ENCODE peak calls at places on chromosomes 11 and 22, in eight cellular contexts. I, G, N, M, P, S, K and V are unnamed samples.

GRCh38 chr11:57378166-57378565 is 2.8 kb downstream of the PRG3 start:
- DNase-seq in M (no peak), I (no peak), S (no peak), G (no peak), P (no peak), K (no peak), N (no peak), V (no peak)

GRCh38 chr11:2777396-2777795 is 77.6 kb upstream of the KCNQ1OT1 start:
- DNase-seq in I (peak), P (no peak), G (peak), S (no peak), N (no peak), M (peak), K (peak), V (no peak)

GRCh38 chr11:132620423-132620822 is 911.9 kb downstream of the OPCML start:
- DNase-seq in G (no peak), P (no peak), S (no peak), K (no peak), N (no peak), M (peak), I (no peak), V (no peak)

GRCh38 chr11:13778345-13778744 is 109.9 kb downstream of the FAR1 start:
- DNase-seq in M (no peak), I (no peak), K (no peak), P (no peak), N (no peak), G (no peak), S (no peak), V (no peak)

GRCh38 chr11:127003260-127003981 is 2.9 kb upstream of the KIRREL3 start:
- DNase-seq in M (peak), I (no peak), K (peak), G (peak), P (no peak), S (no peak), N (no peak), V (no peak)

GRCh38 chr22:44347549-44347948 is 34.8 kb upstream of the SHISAL1 start:
- DNase-seq in P (no peak), K (no peak), M (no peak), N (no peak), G (no peak), S (no peak), I (no peak), V (no peak)

GRCh38 chr22:26835929-26836528 is 178.6 kb downstream of the MIAT start:
- DNase-seq in P (peak), I (no peak), G (no peak), S (no peak), M (peak), K (peak), N (peak), V (no peak)

GRCh38 chr22:46417268-46417580 is 81.7 kb downstream of the TRMU start:
- DNase-seq in P (no peak), S (no peak), I (no peak), G (no peak), M (no peak), K (no peak), N (no peak), V (no peak)

GRCh38 chr22:37972527-37972926 is 11.8 kb downstream of the SOX10 start:
- DNase-seq in I (no peak), G (peak), P (no peak), M (peak), N (no peak), S (no peak), K (no peak), V (no peak)

GRCh38 chr11:59802639-59803176 is 7.9 kb downstream of the MRPL16 start:
- DNase-seq in M (peak), K (peak), I (no peak), P (no peak), S (peak), N (peak), G (no peak), V (no peak)

GRCh38 chr22:37802310-37803194 is 5.2 kb upstream of the GCAT start:
- DNase-seq in I (no peak), M (peak), P (peak), K (peak), G (peak), S (no peak), N (no peak), V (no peak)

GRCh38 chr11:104219081-104219480 is 55.1 kb upstream of the PDGFD start:
- DNase-seq in G (no peak), N (no peak), P (no peak), I (peak), K (no peak), M (no peak), S (no peak), V (no peak)

GRCh38 chr22:17496843-17497242 is 66.5 kb upstream of the SLC25A18 start:
- DNase-seq in N (no peak), P (no peak), G (no peak), K (no peak), S (no peak), I (no peak), M (no peak), V (no peak)

GRCh38 chr22:20952544-20953341 is 14.3 kb upstream of the AIFM3 start:
- DNase-seq in I (no peak), M (no peak), K (no peak), N (no peak), P (no peak), S (no peak), G (no peak), V (no peak)

GRCh38 chr11:128407962-128408361 is 179.4 kb downstream of the ETS1 start:
- DNase-seq in P (no peak), I (no peak), M (peak), K (no peak), G (no peak), S (no peak), N (peak), V (no peak)

GRCh38 chr11:114316980-114317675 is 20.9 kb downstream of the NNMT start:
- DNase-seq in N (peak), P (no peak), K (no peak), G (no peak), I (no peak), M (peak), S (no peak), V (no peak)

GRCh38 chr11:82996966-82997606 is 74.6 kb downstream of the RAB30 start:
- DNase-seq in G (no peak), M (no peak), K (no peak), P (no peak), N (no peak), I (no peak), S (no peak), V (no peak)

GRCh38 chr11:75029836-75030631 is 41.3 kb downstream of the NEU3 start:
- DNase-seq in N (peak), G (no peak), S (no peak), P (no peak), K (peak), I (no peak), M (no peak), V (no peak)

GRCh38 chr11:68446046-68446725 is 14.4 kb upstream of the PPP6R3 start:
- DNase-seq in N (no peak), K (no peak), S (no peak), I (no peak), P (no peak), G (no peak), M (no peak), V (no peak)

GRCh38 chr22:19522881-19523239 is 1.4 kb downstream of the CLDN5 start:
- DNase-seq in G (no peak), I (no peak), M (no peak), N (no peak), P (no peak), S (no peak), K (no peak), V (no peak)
- H3K4me3 ChIP-seq in G (peak), I (peak), M (peak), N (peak), P (peak), S (peak), K (no peak), V (peak)

DNA sequence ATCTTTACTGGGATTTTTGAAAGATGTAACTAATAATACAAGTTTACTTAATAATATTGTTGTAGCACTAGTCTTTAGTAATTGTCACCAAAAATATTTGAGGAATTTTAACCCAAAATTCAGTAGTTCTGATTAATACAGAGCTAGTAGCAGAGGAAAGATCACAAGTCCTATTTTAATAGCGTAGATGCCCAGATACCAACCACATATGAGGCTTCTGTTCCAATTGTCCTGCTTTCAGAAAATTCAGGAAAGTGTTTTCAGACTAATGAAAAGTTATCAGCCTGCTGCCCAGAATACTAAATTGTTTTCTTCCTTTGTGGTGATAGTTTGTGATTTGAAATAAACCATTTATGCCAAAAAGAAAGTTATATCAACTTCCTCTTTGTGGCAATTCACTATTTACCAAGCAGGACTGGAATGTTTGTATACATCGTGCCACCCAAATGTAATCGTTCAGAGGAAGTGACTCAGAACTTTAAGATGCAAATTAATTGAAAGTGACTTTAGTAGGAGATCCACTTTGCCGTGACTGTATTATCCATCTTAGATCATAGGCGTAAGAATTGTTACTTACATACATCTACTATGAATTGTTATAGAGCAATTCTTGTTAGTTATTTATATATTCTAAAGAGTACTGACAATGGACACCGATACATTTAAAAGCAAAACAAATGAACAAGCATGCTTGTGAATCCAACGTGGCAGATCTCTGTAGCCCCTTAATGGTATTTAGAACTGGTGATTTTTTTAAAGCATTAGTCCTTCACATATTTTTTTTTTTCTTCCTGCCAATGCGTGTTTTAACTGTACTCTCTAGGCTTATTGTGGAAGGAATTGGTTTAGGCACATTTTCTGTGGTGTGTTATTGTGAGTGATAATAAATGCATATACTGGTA is 231.0 kb downstream of the DDX10 start:
- DNase-seq in S (no peak), N (no peak), K (no peak), P (no peak), G (no peak), I (no peak), M (peak), V (no peak)
- H3K4me3 ChIP-seq in S (no peak), N (no peak), K (no peak), P (no peak), G (no peak), I (no peak), M (no peak), V (no peak)

GRCh38 chr11:62882811-62883496 is 2.3 kb downstream of the SLC3A2 start:
- DNase-seq in N (no peak), P (no peak), K (no peak), M (no peak), I (no peak), G (no peak), S (no peak), V (no peak)
- H3K4me3 ChIP-seq in N (peak), P (peak), K (peak), M (peak), I (peak), G (peak), S (peak), V (peak)

GRCh38 chr11:64694026-64694755 is 28.8 kb downstream of the NRXN2 start:
- DNase-seq in N (no peak), G (no peak), I (no peak), S (no peak), K (no peak), P (no peak), M (no peak), V (no peak)

GRCh38 chr11:64696045-64696444 is 27.0 kb downstream of the NRXN2 start:
- DNase-seq in I (no peak), K (no peak), S (no peak), G (no peak), P (no peak), N (no peak), M (no peak), V (no peak)

GRCh38 chr11:64695548-64695947 is 27.4 kb downstream of the NRXN2 start:
- DNase-seq in K (no peak), G (no peak), M (no peak), N (no peak), I (no peak), P (no peak), S (no peak), V (no peak)

GRCh38 chr11:64692764-64693331 is 30.1 kb downstream of the NRXN2 start:
- DNase-seq in K (no peak), G (no peak), M (no peak), I (no peak), N (no peak), P (no peak), S (no peak), V (no peak)

GRCh38 chr11:64694821-64695365 is 28.1 kb downstream of the NRXN2 start:
- DNase-seq in N (no peak), I (no peak), G (no peak), M (no peak), K (no peak), S (no peak), P (no peak), V (no peak)
- H3K4me3 ChIP-seq in N (no peak), I (no peak), G (no peak), M (no peak), K (no peak), S (no peak), P (no peak), V (no peak)

DNA sequence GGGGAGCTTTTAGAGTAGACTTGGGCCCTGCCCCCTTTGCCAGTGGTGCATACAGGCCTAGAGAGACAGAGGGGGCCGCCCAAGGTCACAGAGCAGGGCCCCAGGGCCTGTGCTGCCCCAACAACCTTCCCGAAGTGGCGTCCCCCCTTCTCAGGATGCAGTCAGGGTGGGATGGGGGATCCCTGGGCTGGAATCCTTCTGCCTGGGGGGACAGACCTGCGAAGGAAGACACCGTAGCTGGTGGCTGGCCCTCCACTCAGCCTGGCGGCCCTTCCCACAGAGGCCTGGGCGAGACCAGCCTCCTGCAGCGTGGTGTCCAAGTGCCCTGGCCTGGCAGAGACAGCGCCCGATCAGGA is 14.4 kb upstream of the EHD1 start:
- DNase-seq in S (no peak), P (no peak), K (no peak), M (no peak), N (no peak), G (no peak), I (no peak), V (no peak)
- H3K4me3 ChIP-seq in S (no peak), P (peak), K (no peak), M (no peak), N (no peak), G (no peak), I (no peak), V (no peak)

GRCh38 chr11:112178428-112178827 is 3.1 kb downstream of the BCO2 start:
- DNase-seq in K (no peak), G (no peak), I (no peak), N (no peak), P (no peak), M (no peak), S (no peak), V (no peak)

GRCh38 chr11:112175596-112175947 is 260 bp downstream of the BCO2 start:
- DNase-seq in S (no peak), G (no peak), N (no peak), K (no peak), M (peak), I (no peak), P (no peak), V (no peak)

GRCh38 chr11:112177610-112178009 is 2.3 kb downstream of the BCO2 start:
- DNase-seq in I (no peak), K (no peak), S (no peak), P (no peak), M (no peak), N (no peak), G (no peak), V (no peak)

GRCh38 chr11:112174789-112175595 is at the start of gene BCO2:
- DNase-seq in K (peak), P (peak), G (peak), N (peak), S (peak), I (peak), M (peak), V (no peak)

DNA sequence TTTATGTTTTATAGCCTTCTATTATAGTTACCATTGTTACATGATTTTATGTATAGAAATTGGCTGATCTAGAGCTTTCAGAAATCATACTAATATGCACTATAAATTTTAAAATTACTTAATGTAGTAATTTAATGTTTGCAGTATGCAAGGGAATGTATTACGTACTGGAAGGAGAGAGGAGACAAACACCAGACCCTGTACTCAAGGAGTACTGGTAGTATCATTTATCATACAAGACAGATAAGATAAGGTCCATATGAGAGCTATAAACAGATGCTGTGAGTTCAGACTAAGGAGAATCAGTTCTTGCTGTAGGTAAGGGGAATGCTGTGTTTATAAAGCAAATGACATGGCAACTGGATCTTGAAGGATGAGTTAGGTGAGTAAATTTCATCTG is 765 bp downstream of the BCO2 start:
- DNase-seq in S (no peak), M (no peak), I (no peak), P (no peak), G (no peak), N (no peak), K (no peak), V (no peak)
- H3K4me3 ChIP-seq in S (no peak), M (no peak), I (no peak), P (peak), G (no peak), N (no peak), K (peak), V (no peak)